ENCODE peak calls at places on chromosomes 2 and 18, in nine cellular contexts. E is prostate gland, Z is PC-9, W is IMR-90, D is PC-3, S is right atrium auricular region, I is aorta, V is thoracic aorta, Q is Caco-2. N is an unnamed sample.

GRCh38 chr2:157303612-157304011 is 22.0 kb downstream of the ERMN start:
- DNase-seq in E (no peak), Z (no peak), W (no peak), D (no peak), S (no peak), I (no peak), V (no peak), Q (no peak), N (no peak)

GRCh38 chr2:163717474-163717873 is 18.3 kb downstream of the FIGN start:
- DNase-seq in E (no peak), Z (no peak), W (no peak), D (no peak), S (no peak), I (no peak), V (no peak), Q (no peak), N (no peak)

GRCh38 chr2:97664636-97664970 is 759 bp upstream of the ACTR1B start:
- DNase-seq in E (no peak), Z (no peak), W (no peak), D (peak; percentile 24), S (no peak), I (peak; percentile 74), V (no peak), Q (no peak), N (no peak)

GRCh38 chr2:241617431-241618154 is 19.4 kb downstream of the THAP4 start:
- DNase-seq in E (peak; percentile 33), Z (no peak), W (no peak), D (no peak), S (no peak), I (no peak), V (no peak), Q (no peak), N (no peak)

GRCh38 chr2:231696004-231696367 is 12.3 kb upstream of the PTMA start:
- DNase-seq in E (no peak), Z (no peak), W (peak; percentile 39), D (no peak), S (no peak), I (no peak), V (no peak), Q (no peak), N (no peak)

GRCh38 chr2:214341636-214342035 is 69.2 kb upstream of the VWC2L start:
- DNase-seq in E (no peak), Z (no peak), W (peak; percentile 3), D (no peak), S (no peak), I (no peak), V (no peak), Q (no peak), N (no peak)

GRCh38 chr2:31893093-31893492 is 117.7 kb downstream of the MEMO1 start:
- DNase-seq in E (no peak), Z (no peak), W (no peak), D (no peak), S (no peak), I (no peak), V (no peak), Q (no peak), N (no peak)

GRCh38 chr2:14706201-14706600 is 73.7 kb downstream of the LRATD1 start:
- DNase-seq in E (no peak), Z (no peak), W (no peak), D (no peak), S (no peak), I (no peak), V (no peak), Q (no peak), N (no peak)

GRCh38 chr2:67572721-67573485 is 175.8 kb downstream of the ETAA1 start:
- DNase-seq in E (peak; percentile 51), Z (no peak), W (peak; percentile 22), D (peak; percentile 57), S (no peak), I (no peak), V (no peak), Q (no peak), N (no peak)

GRCh38 chr2:113240915-113241911 is 37.5 kb downstream of the PAX8 start:
- DNase-seq in E (no peak), Z (peak; percentile 99), W (peak; percentile 99), D (peak; percentile 99), S (peak; percentile 97), I (peak; percentile 88), V (peak; percentile 78), Q (peak; percentile 37), N (no peak)

DNA sequence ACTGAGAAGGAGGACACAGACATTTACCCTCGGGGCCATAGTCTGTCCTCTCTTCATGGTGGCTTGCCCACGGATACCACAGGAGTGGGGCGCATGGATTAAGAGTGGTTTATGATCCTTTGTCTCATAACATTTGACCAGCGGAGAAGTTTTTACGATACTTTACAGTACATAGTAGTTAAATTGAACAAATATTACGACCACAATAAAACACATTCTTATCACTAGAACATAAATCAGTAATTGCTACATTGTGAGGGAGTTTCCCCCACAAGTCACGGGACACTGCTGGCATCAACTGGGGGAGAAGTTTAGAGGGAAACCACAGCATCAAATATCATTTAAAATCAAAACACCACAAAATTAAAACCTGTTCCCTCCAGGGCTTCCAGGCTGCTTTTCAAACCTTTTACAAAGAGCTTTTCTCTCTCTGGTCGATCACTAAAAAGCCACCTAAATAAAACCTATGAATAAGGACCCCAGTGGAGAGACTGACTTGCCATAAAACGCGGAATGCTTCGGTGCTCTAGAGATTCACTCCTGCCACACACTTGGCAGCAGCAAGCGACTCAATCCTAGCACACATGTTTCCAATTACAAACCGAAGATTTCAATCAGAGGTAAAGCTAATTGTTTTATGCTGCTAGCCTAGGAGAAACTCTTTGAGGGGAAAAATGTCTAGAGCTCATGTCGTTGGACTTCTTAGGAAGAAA is 173.7 kb upstream of the HNRNPA3 start:
- DNase-seq in E (no peak), Z (no peak), W (no peak), D (no peak), S (no peak), I (no peak), V (no peak), Q (no peak), N (no peak)
- H3K27me3 ChIP-seq in E (peaks cover 13% of the 10 kb centered on the region), Z (peaks cover 84% of the 10 kb centered on the region), W (no peaks in the 10 kb centered on the region), D (peaks cover 82% of the 10 kb centered on the region), S (no peaks in the 10 kb centered on the region), I (peaks cover 2% of the 10 kb centered on the region), V (no peaks in the 10 kb centered on the region), Q (peaks cover 2% of the 10 kb centered on the region), N (no peaks in the 10 kb centered on the region)

GRCh38 chr18:47881042-47881441 is 49.4 kb downstream of the SMAD2 start:
- DNase-seq in E (no peak), Z (no peak), W (no peak), D (no peak), S (no peak), I (no peak), V (no peak), Q (no peak), N (no peak)
- H3K36me3 ChIP-seq in E (no peaks in the 10 kb centered on the region), Z (peaks cover 22% of the 10 kb centered on the region), W (peaks cover 4% of the 10 kb centered on the region), D (no peaks in the 10 kb centered on the region), S (peaks cover 6% of the 10 kb centered on the region), I (no peaks in the 10 kb centered on the region), V (no peaks in the 10 kb centered on the region), Q (no peaks in the 10 kb centered on the region), N (peaks cover 6% of the 10 kb centered on the region)

DNA sequence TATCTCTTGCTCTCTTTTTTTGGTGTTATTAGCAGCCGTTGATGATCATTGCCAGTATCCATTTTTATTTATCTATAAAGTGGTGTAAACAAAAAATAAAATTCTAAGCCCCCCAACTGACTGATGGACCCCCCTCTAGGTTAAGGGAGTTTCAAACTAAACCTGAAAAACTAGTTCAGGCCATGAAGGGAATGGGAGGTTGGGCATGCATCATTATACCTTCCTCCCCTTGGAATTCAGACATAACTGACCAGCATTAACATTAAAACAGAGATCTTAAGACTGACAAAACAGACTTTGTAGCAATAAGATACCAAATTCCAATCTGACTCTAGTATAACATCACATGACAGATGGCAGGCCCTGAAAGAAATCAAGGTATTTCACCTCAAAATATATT is 20.2 kb downstream of the RALBP1 start:
- DNase-seq in E (no peak), Z (no peak), W (no peak), D (no peak), S (no peak), I (no peak), V (no peak), Q (no peak), N (no peak)
- H3K9me3 ChIP-seq in E (no peaks in the 10 kb centered on the region), Z (no peaks in the 10 kb centered on the region), W (no peaks in the 10 kb centered on the region), D (no peaks in the 10 kb centered on the region), S (no peaks in the 10 kb centered on the region), I (no peaks in the 10 kb centered on the region), V (no peaks in the 10 kb centered on the region), Q (peaks cover 4% of the 10 kb centered on the region), N (no peaks in the 10 kb centered on the region)

DNA sequence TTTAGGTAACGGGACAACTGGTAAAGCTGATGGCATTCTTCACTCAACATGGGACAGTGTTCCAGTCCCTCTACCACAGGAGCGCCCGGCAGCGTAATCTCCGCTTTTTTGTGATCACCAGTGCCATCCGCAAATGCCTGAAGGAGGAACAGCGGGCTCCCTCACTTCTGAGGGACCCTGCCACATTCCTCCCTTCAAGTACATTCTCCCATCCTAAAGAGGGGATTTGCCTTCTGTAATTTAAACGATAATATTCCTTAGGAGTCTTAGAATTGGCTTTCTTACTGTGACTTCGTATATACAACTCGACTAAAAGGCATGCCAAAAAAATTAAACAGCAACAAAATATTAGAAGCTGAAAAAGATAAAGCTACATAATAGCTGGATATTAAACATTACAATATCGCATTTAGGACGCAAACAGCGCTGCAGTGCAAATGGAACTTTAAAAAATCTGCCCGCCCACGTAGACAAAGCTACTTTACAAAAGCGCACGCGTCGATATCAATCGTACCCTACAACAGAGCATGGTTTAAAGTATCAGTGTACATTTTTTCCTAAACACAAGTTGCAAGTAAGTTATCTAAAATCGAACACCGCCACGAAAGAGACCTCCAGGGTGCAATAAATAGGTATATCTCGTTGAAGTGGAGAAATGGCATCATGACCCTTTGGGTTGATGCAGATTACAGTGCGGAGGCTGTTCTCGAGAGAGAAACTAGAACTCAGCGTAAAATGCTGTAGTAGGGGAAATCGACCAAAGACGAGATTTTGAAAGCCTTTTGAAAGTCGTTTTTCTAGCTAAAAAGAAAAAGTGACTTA is 2.3 kb upstream of the VSNL1 start:
- DNase-seq in E (no peak), Z (no peak), W (peak; percentile 20), D (no peak), S (no peak), I (no peak), V (no peak), Q (no peak), N (no peak)
- H3K27me3 ChIP-seq in E (peaks cover 15% of the 10 kb centered on the region), Z (no peaks in the 10 kb centered on the region), W (peaks cover 29% of the 10 kb centered on the region), D (peaks cover 73% of the 10 kb centered on the region), S (no peaks in the 10 kb centered on the region), I (no peaks in the 10 kb centered on the region), V (no peaks in the 10 kb centered on the region), Q (no peaks in the 10 kb centered on the region), N (no peaks in the 10 kb centered on the region)

GRCh38 chr2:1675633-1676032 is 68.7 kb downstream of the PXDN start:
- DNase-seq in E (peak; percentile 74), Z (peak; percentile 87), W (peak; percentile 99), D (peak; percentile 98), S (peak; percentile 82), I (no peak), V (peak; percentile 47), Q (no peak), N (no peak)
- H3K36me3 ChIP-seq in E (peaks cover 4% of the 10 kb centered on the region), Z (peaks cover 9% of the 10 kb centered on the region), W (peaks cover 81% of the 10 kb centered on the region), D (peaks cover 78% of the 10 kb centered on the region), S (peaks cover 54% of the 10 kb centered on the region), I (peaks cover 8% of the 10 kb centered on the region), V (peaks cover 41% of the 10 kb centered on the region), Q (no peaks in the 10 kb centered on the region), N (peaks cover 49% of the 10 kb centered on the region)

N was measured in iPS DF 6.9.